ENCODE peak calls at places on chromosome 11, in five cellular contexts. One of them, this sample, is unnamed.

GRCh38 chr11:9219115-9219514 is 46.0 kb downstream of the DENND5A start:
- DNase-seq in smooth muscle cell of the brain vasculature: no peak
- DNase-seq in NCI-H345: no peak
- DNase-seq in left cardiac atrium: no peak
- DNase-seq in transverse colon: no peak
- DNase-seq in this sample: no peak

GRCh38 chr11:118572914-118573550 is 823 bp downstream of the ARCN1 start:
- DNase-seq in NCI-H345: no peak
- DNase-seq in left cardiac atrium: no peak
- DNase-seq in smooth muscle cell of the brain vasculature: no peak
- DNase-seq in transverse colon: no peak
- DNase-seq in this sample: no peak

GRCh38 chr11:61860054-61860903 is 31.1 kb downstream of the FADS3 start:
- DNase-seq in NCI-H345: no peak
- DNase-seq in smooth muscle cell of the brain vasculature: no peak
- DNase-seq in left cardiac atrium: peak; percentile 81
- DNase-seq in transverse colon: peak; percentile 63
- DNase-seq in this sample: peak; percentile 58

GRCh38 chr11:43998308-43998707 is 49.5 kb upstream of the ACCSL start:
- DNase-seq in NCI-H345: no peak
- DNase-seq in transverse colon: no peak
- DNase-seq in left cardiac atrium: no peak
- DNase-seq in smooth muscle cell of the brain vasculature: no peak
- DNase-seq in this sample: no peak

GRCh38 chr11:40130427-40130826 is 1329.0 kb downstream of the LRRC4C start:
- DNase-seq in NCI-H345: peak; percentile 40
- DNase-seq in left cardiac atrium: no peak
- DNase-seq in transverse colon: no peak
- DNase-seq in smooth muscle cell of the brain vasculature: no peak
- DNase-seq in this sample: no peak

GRCh38 chr11:34789196-34789834 is 126.9 kb downstream of the APIP start:
- DNase-seq in smooth muscle cell of the brain vasculature: no peak
- DNase-seq in NCI-H345: peak; percentile 73
- DNase-seq in transverse colon: no peak
- DNase-seq in left cardiac atrium: no peak
- DNase-seq in this sample: no peak

GRCh38 chr11:65487467-65488272 is 11.2 kb upstream of the MALAT1 start:
- DNase-seq in transverse colon: peak; percentile 95
- DNase-seq in smooth muscle cell of the brain vasculature: peak; percentile 99
- DNase-seq in left cardiac atrium: peak; percentile 98
- DNase-seq in NCI-H345: peak; percentile 99
- DNase-seq in this sample: peak; percentile 90

GRCh38 chr11:70100283-70100610 is 22.1 kb downstream of the ANO1 start:
- DNase-seq in smooth muscle cell of the brain vasculature: no peak
- DNase-seq in left cardiac atrium: no peak
- DNase-seq in transverse colon: no peak
- DNase-seq in NCI-H345: no peak
- DNase-seq in this sample: no peak

GRCh38 chr11:103582351-103582909 is 454.0 kb upstream of the DDI1 start:
- DNase-seq in NCI-H345: no peak
- DNase-seq in smooth muscle cell of the brain vasculature: no peak
- DNase-seq in left cardiac atrium: no peak
- DNase-seq in transverse colon: no peak
- DNase-seq in this sample: no peak

GRCh38 chr11:76616676-76617552 is 53.6 kb downstream of the LRRC32 start:
- DNase-seq in smooth muscle cell of the brain vasculature: no peak
- DNase-seq in NCI-H345: no peak
- DNase-seq in transverse colon: no peak
- DNase-seq in left cardiac atrium: no peak
- DNase-seq in this sample: no peak

GRCh38 chr11:125591659-125592304 is 870 bp upstream of the STT3A start:
- DNase-seq in smooth muscle cell of the brain vasculature: no peak
- DNase-seq in NCI-H345: peak; percentile 53
- DNase-seq in transverse colon: peak; percentile 37
- DNase-seq in left cardiac atrium: peak; percentile 43
- DNase-seq in this sample: peak; percentile 74

GRCh38 chr11:132943737-132944556 is 588.4 kb downstream of the OPCML start:
- DNase-seq in NCI-H345: peak; percentile 54
- DNase-seq in smooth muscle cell of the brain vasculature: no peak
- DNase-seq in left cardiac atrium: no peak
- DNase-seq in transverse colon: no peak
- DNase-seq in this sample: no peak

GRCh38 chr11:126583594-126583993 is 228.1 kb downstream of the ST3GAL4 start:
- DNase-seq in left cardiac atrium: no peak
- DNase-seq in transverse colon: no peak
- DNase-seq in NCI-H345: no peak
- DNase-seq in smooth muscle cell of the brain vasculature: no peak
- DNase-seq in this sample: no peak

GRCh38 chr11:119185916-119186634 is 800 bp downstream of the NHERF4 start:
- DNase-seq in transverse colon: no peak
- DNase-seq in left cardiac atrium: no peak
- DNase-seq in NCI-H345: no peak
- DNase-seq in smooth muscle cell of the brain vasculature: no peak
- DNase-seq in this sample: no peak